ENCODE peak calls at places on chromosomes 6 and 20, in five cellular contexts. K is H1, O is neuronal stem cell, J is IMR-90, W is mesenchymal stem cell. F is an unnamed sample.

GRCh38 chr6:113995632-113996031 is 24.7 kb upstream of the HDAC2 start:
- DNase-seq in J (peak; percentile 98), O (no peak), K (peak; percentile 44), W (peak; percentile 92), F (peak; percentile 54)

GRCh38 chr6:14635195-14635594 is 517.6 kb downstream of the CD83 start:
- DNase-seq in J (no peak), K (no peak), W (no peak), O (no peak), F (no peak)

GRCh38 chr6:5517781-5518180 is 256.5 kb downstream of the FARS2 start:
- DNase-seq in K (no peak), W (no peak), O (no peak), J (no peak), F (no peak)

GRCh38 chr6:158978752-158979151 is 21.2 kb downstream of the RSPH3 start:
- DNase-seq in W (no peak), K (no peak), O (no peak), J (peak; percentile 64), F (no peak)

GRCh38 chr6:143007626-143008025 is 53.1 kb upstream of the AIG1 start:
- DNase-seq in W (no peak), J (no peak), O (no peak), K (no peak), F (no peak)

GRCh38 chr6:26305097-26305841 is 59.7 kb upstream of the BTN3A2 start:
- DNase-seq in W (peak; percentile 56), O (no peak), J (peak; percentile 87), K (peak; percentile 83), F (peak; percentile 84)

GRCh38 chr6:28115799-28116198 is 8.6 kb upstream of the ZSCAN16 start:
- DNase-seq in K (no peak), O (no peak), W (no peak), J (no peak), F (no peak)

GRCh38 chr6:108510461-108511319 is 50.0 kb upstream of the FOXO3 start:
- DNase-seq in O (no peak), J (no peak), W (no peak), K (no peak), F (no peak)

GRCh38 chr6:14310955-14311354 is 193.4 kb downstream of the CD83 start:
- DNase-seq in O (no peak), K (no peak), W (peak; percentile 67), J (no peak), F (no peak)

GRCh38 chr6:46626228-46626909 is 26.2 kb downstream of the CYP39A1 start:
- DNase-seq in J (peak; percentile 21), O (peak; percentile 5), W (peak; percentile 44), K (no peak), F (no peak)

GRCh38 chr6:14957355-14958059 is 288.4 kb upstream of the JARID2 start:
- DNase-seq in W (no peak), O (no peak), J (no peak), K (no peak), F (no peak)

GRCh38 chr6:38034269-38034914 is 214.9 kb downstream of the ZFAND3 start:
- DNase-seq in O (no peak), W (peak; percentile 66), K (no peak), J (peak; percentile 79), F (no peak)

GRCh38 chr6:161405418-161405817 is 131.6 kb upstream of the AGPAT4 start:
- DNase-seq in K (no peak), W (no peak), J (no peak), O (no peak), F (no peak)

GRCh38 chr6:6323352-6323751 is 2.9 kb upstream of the F13A1 start:
- DNase-seq in K (no peak), W (no peak), J (no peak), O (no peak), F (no peak)

GRCh38 chr6:25154034-25154596 is 125.1 kb upstream of the CARMIL1 start:
- DNase-seq in J (no peak), O (no peak), K (no peak), W (no peak), F (no peak)

GRCh38 chr6:26363882-26364825 is 844 bp upstream of the BTN3A2 start:
- DNase-seq in K (no peak), O (no peak), W (peak; percentile 35), J (no peak), F (no peak)

GRCh38 chr6:147530132-147531060 is 21.9 kb downstream of the SAMD5 start:
- DNase-seq in K (no peak), O (no peak), W (no peak), J (no peak), F (no peak)

GRCh38 chr6:81806793-81807565 is 54.5 kb upstream of the TENT5A start:
- DNase-seq in O (no peak), J (no peak), K (no peak), W (no peak), F (no peak)

GRCh38 chr20:48041078-48041780 is 255.9 kb upstream of the SULF2 start:
- DNase-seq in W (no peak), K (no peak), O (no peak), J (no peak), F (no peak)

GRCh38 chr20:62643521-62644043 is 1.3 kb downstream of the SLCO4A1 start:
- DNase-seq in O (no peak), W (no peak), J (peak; percentile 18), K (no peak), F (no peak)

GRCh38 chr6:83847179-83847578 is 6.0 kb upstream of the RIPPLY2 start:
- DNase-seq in J (no peak), O (no peak), K (no peak), W (no peak), F (no peak)

GRCh38 chr20:24309596-24309995 is 159.8 kb upstream of the SYNDIG1 start:
- DNase-seq in K (no peak), W (no peak), J (peak; percentile 3), O (no peak), F (no peak)

GRCh38 chr20:2983508-2983907 is 59.9 kb upstream of the GNRH2 start:
- DNase-seq in W (no peak), J (no peak), K (no peak), O (no peak), F (no peak)

GRCh38 chr6:143842902-143843688 is at the start of gene LTV1:
- DNase-seq in O (peak; percentile 94), J (peak; percentile 96), K (peak; percentile 96), W (peak; percentile 97), F (peak; percentile 97)

GRCh38 chr6:6825986-6826901 is 237.7 kb downstream of the LY86 start:
- DNase-seq in K (no peak), J (no peak), W (no peak), O (no peak), F (no peak)

GRCh38 chr6:128047989-128048388 is 147.1 kb upstream of the THEMIS start:
- DNase-seq in O (no peak), J (no peak), W (no peak), K (no peak), F (no peak)

GRCh38 chr20:11882651-11883050 is 35.0 kb upstream of the BTBD3 start:
- DNase-seq in O (no peak), K (no peak), J (no peak), W (no peak), F (no peak)

GRCh38 chr20:50379049-50379990 is 130.9 kb upstream of the PTPN1 start:
- DNase-seq in K (no peak), O (no peak), W (peak; percentile 80), J (peak; percentile 92), F (no peak)

GRCh38 chr6:72757048-72757447 is 135.2 kb downstream of the KCNQ5 start:
- DNase-seq in J (no peak), K (no peak), W (no peak), O (no peak), F (no peak)

GRCh38 chr20:32252189-32252588 is 25.3 kb upstream of the KIF3B start:
- DNase-seq in W (no peak), K (no peak), O (no peak), J (no peak), F (no peak)

GRCh38 chr20:61173966-61174725 is 77.9 kb upstream of the CDH4 start:
- DNase-seq in J (peak; percentile 17), O (no peak), K (no peak), W (peak; percentile 42), F (no peak)

GRCh38 chr6:150715132-150715531 is 115.4 kb downstream of the PLEKHG1 start:
- DNase-seq in W (no peak), K (no peak), O (no peak), J (no peak), F (no peak)
- H2AFZ ChIP-seq in W (no peak overlapping the region), K (no peak overlapping the region), O (no peak overlapping the region), J (no peak overlapping the region), F (no peak overlapping the region)

GRCh38 chr6:90694802-90695201 is 107.9 kb upstream of the MAP3K7 start:
- DNase-seq in J (no peak), W (no peak), K (no peak), O (no peak), F (no peak)
- H2BK15ac ChIP-seq in J (no peak overlapping the region), W (no peak overlapping the region), K (no peak overlapping the region), O (no peak overlapping the region), F (no peak overlapping the region)

GRCh38 chr6:115972679-115973078 is 88.0 kb downstream of the FRK start:
- DNase-seq in W (no peak), O (no peak), K (no peak), J (no peak), F (no peak)

GRCh38 chr6:115969930-115970273 is 90.8 kb downstream of the FRK start:
- DNase-seq in K (no peak), J (peak; percentile 6), O (no peak), W (peak; percentile 14), F (no peak)

GRCh38 chr6:115971785-115972184 is 88.9 kb downstream of the FRK start:
- DNase-seq in K (no peak), J (no peak), O (no peak), W (no peak), F (no peak)

GRCh38 chr6:115969207-115969929 is 91.3 kb downstream of the FRK start:
- DNase-seq in J (no peak), W (peak; percentile 4), K (no peak), O (peak; percentile 29), F (peak; percentile 50)
- H2AFZ ChIP-seq in J (no peak overlapping the region), W (no peak overlapping the region), K (peak overlapping the region; percentile 67), O (peak overlapping the region; percentile 53), F (peak overlapping the region; percentile 50)

GRCh38 chr6:21270501-21271290 is 322.9 kb upstream of the SOX4 start:
- DNase-seq in W (no peak), O (no peak), K (no peak), J (no peak), F (no peak)
- H2BK15ac ChIP-seq in W (no peak overlapping the region), O (no peak overlapping the region), K (no peak overlapping the region), J (no peak overlapping the region), F (no peak overlapping the region)